ENCODE peak calls at places on chromosome 17, in seven cellular contexts. X, M, L, G, H, A and F are unnamed samples.

GRCh38 chr17:3557768-3558583 is at the start of gene TRPV3:
- DNase-seq in X (peak; percentile 84), M (no peak), L (no peak), G (no peak), H (no peak), A (peak; percentile 33), F (no peak)

GRCh38 chr17:15086776-15087175 is 178.3 kb downstream of the PMP22 start:
- DNase-seq in X (no peak), M (no peak), L (no peak), G (no peak), H (no peak), A (no peak), F (no peak)

GRCh38 chr17:63545302-63545928 is 4.9 kb upstream of the DCAF7 start:
- DNase-seq in X (no peak), M (no peak), L (no peak), G (no peak), H (no peak), A (no peak), F (no peak)

GRCh38 chr17:80123791-80124190 is 22.4 kb downstream of the GAA start:
- DNase-seq in X (no peak), M (no peak), L (no peak), G (no peak), H (no peak), A (no peak), F (no peak)

GRCh38 chr17:70434536-70435490 is 265.5 kb downstream of the KCNJ2 start:
- DNase-seq in X (peak; percentile 65), M (no peak), L (no peak), G (no peak), H (no peak), A (no peak), F (no peak)

GRCh38 chr17:50908860-50909764 is 43.0 kb upstream of the TOB1 start:
- DNase-seq in X (no peak), M (no peak), L (no peak), G (no peak), H (no peak), A (no peak), F (no peak)

GRCh38 chr17:3695723-3696411 is at the start of gene P2RX5:
- DNase-seq in X (peak; percentile 57), M (no peak), L (no peak), G (no peak), H (no peak), A (no peak), F (no peak)

GRCh38 chr17:74176546-74177001 is 26.9 kb upstream of the RPL38 start:
- DNase-seq in X (peak; percentile 68), M (peak; percentile 63), L (no peak), G (peak; percentile 74), H (peak; percentile 35), A (no peak), F (no peak)

GRCh38 chr17:82052638-82053059 is 951 bp downstream of the GPS1 start:
- DNase-seq in X (no peak), M (no peak), L (no peak), G (no peak), H (no peak), A (no peak), F (no peak)

GRCh38 chr17:5877948-5878347 is 192.2 kb upstream of the WSCD1 start:
- DNase-seq in X (no peak), M (no peak), L (no peak), G (no peak), H (no peak), A (no peak), F (no peak)

GRCh38 chr17:60554377-60554788 is 28.3 kb upstream of the APPBP2 start:
- DNase-seq in X (no peak), M (no peak), L (peak; percentile 70), G (no peak), H (peak; percentile 46), A (no peak), F (no peak)

GRCh38 chr17:7177954-7178477 is 1.2 kb downstream of the ASGR1 start:
- DNase-seq in X (no peak), M (no peak), L (no peak), G (no peak), H (no peak), A (no peak), F (no peak)

GRCh38 chr17:28986714-28987367 is 19.0 kb downstream of the SEZ6 start:
- DNase-seq in X (no peak), M (no peak), L (no peak), G (no peak), H (no peak), A (no peak), F (no peak)

GRCh38 chr17:7213895-7214299 is 5.7 kb downstream of the DLG4 start:
- DNase-seq in X (peak; percentile 79), M (peak; percentile 77), L (no peak), G (peak; percentile 96), H (no peak), A (no peak), F (no peak)

GRCh38 chr17:82400830-82401229 is 17.3 kb upstream of the HEXD start:
- DNase-seq in X (peak; percentile 67), M (no peak), L (no peak), G (no peak), H (no peak), A (peak; percentile 20), F (no peak)

GRCh38 chr17:7842950-7843535 is 9.0 kb downstream of the KDM6B start:
- DNase-seq in X (peak; percentile 75), M (peak; percentile 92), L (peak; percentile 75), G (peak; percentile 81), H (peak; percentile 80), A (no peak), F (no peak)

GRCh38 chr17:47735536-47736011 is 2.5 kb downstream of the TBX21 start:
- DNase-seq in X (no peak), M (no peak), L (no peak), G (no peak), H (no peak), A (no peak), F (no peak)

GRCh38 chr17:75191584-75191983 is 8.8 kb upstream of the SUMO2 start:
- DNase-seq in X (no peak), M (no peak), L (no peak), G (no peak), H (no peak), A (no peak), F (no peak)

GRCh38 chr17:3750926-3751325 is 27.2 kb downstream of the HASPIN start:
- DNase-seq in X (peak; percentile 42), M (no peak), L (no peak), G (no peak), H (no peak), A (peak; percentile 40), F (no peak)

GRCh38 chr17:31487063-31487647 is 95.7 kb downstream of the RAB11FIP4 start:
- DNase-seq in X (no peak), M (no peak), L (no peak), G (no peak), H (no peak), A (no peak), F (no peak)

GRCh38 chr17:19263621-19264010 is 26.4 kb downstream of the EPN2 start:
- DNase-seq in X (no peak), M (no peak), L (no peak), G (no peak), H (no peak), A (no peak), F (no peak)

GRCh38 chr17:12730931-12731521 is 58.3 kb upstream of the ARHGAP44 start:
- DNase-seq in X (peak; percentile 81), M (peak; percentile 81), L (no peak), G (peak; percentile 56), H (no peak), A (no peak), F (no peak)

GRCh38 chr17:82863941-82864720 is 24.3 kb upstream of the ZNF750 start:
- DNase-seq in X (peak; percentile 69), M (no peak), L (peak; percentile 59), G (no peak), H (no peak), A (peak; percentile 63), F (no peak)